ENCODE peak calls at places on chromosomes 6 and 20, in six cellular contexts. One of them, this sample, is unnamed.

GRCh38 chr20:18916886-18917785 is 103.6 kb downstream of the SCP2D1 start:
- DNase-seq in WTC11: no peak
- DNase-seq in HepG2: no peak
- DNase-seq in HCT116: no peak
- DNase-seq in K562: no peak
- DNase-seq in H1: no peak
- DNase-seq in this sample: no peak

GRCh38 chr6:45436544-45437440 is 59.1 kb upstream of the SUPT3H start:
- DNase-seq in HepG2: no peak
- DNase-seq in K562: peak
- DNase-seq in H1: no peak
- DNase-seq in HCT116: no peak
- DNase-seq in WTC11: no peak
- DNase-seq in this sample: peak

GRCh38 chr20:2276015-2276414 is 19.8 kb upstream of the TGM3 start:
- DNase-seq in HCT116: no peak
- DNase-seq in WTC11: no peak
- DNase-seq in K562: no peak
- DNase-seq in HepG2: peak
- DNase-seq in H1: no peak
- DNase-seq in this sample: no peak

GRCh38 chr6:26006086-26006939 is 43.7 kb downstream of the TRIM38 start:
- DNase-seq in HCT116: no peak
- DNase-seq in WTC11: no peak
- DNase-seq in H1: no peak
- DNase-seq in K562: no peak
- DNase-seq in HepG2: no peak
- DNase-seq in this sample: no peak

GRCh38 chr6:117309613-117310012 is 44.3 kb downstream of the VGLL2 start:
- DNase-seq in HepG2: no peak
- DNase-seq in WTC11: no peak
- DNase-seq in HCT116: no peak
- DNase-seq in K562: no peak
- DNase-seq in H1: no peak
- DNase-seq in this sample: no peak

GRCh38 chr6:165689699-165690098 is 26.7 kb upstream of the PDE10A start:
- DNase-seq in H1: no peak
- DNase-seq in K562: no peak
- DNase-seq in HepG2: no peak
- DNase-seq in WTC11: no peak
- DNase-seq in HCT116: no peak
- DNase-seq in this sample: no peak

GRCh38 chr20:58891076-58891685 is 38.7 kb downstream of the GNAS start:
- DNase-seq in HCT116: no peak
- DNase-seq in K562: peak
- DNase-seq in HepG2: no peak
- DNase-seq in H1: no peak
- DNase-seq in WTC11: peak
- DNase-seq in this sample: no peak

GRCh38 chr6:29708432-29709177 is 14.6 kb upstream of the HLA-F start:
- DNase-seq in K562: no peak
- DNase-seq in HCT116: no peak
- DNase-seq in H1: no peak
- DNase-seq in WTC11: no peak
- DNase-seq in HepG2: no peak
- DNase-seq in this sample: peak

GRCh38 chr6:13412211-13412610 is 75.2 kb downstream of the GFOD1 start:
- DNase-seq in WTC11: no peak
- DNase-seq in HCT116: no peak
- DNase-seq in H1: no peak
- DNase-seq in HepG2: no peak
- DNase-seq in K562: no peak
- DNase-seq in this sample: no peak

GRCh38 chr6:968791-969190 is 275.9 kb upstream of the EXOC2 start:
- DNase-seq in HepG2: no peak
- DNase-seq in WTC11: no peak
- DNase-seq in K562: no peak
- DNase-seq in HCT116: no peak
- DNase-seq in H1: no peak
- DNase-seq in this sample: no peak

GRCh38 chr6:111258615-111259088 is 171.3 kb downstream of the SLC16A10 start:
- DNase-seq in HCT116: no peak
- DNase-seq in HepG2: no peak
- DNase-seq in WTC11: no peak
- DNase-seq in K562: no peak
- DNase-seq in H1: no peak
- DNase-seq in this sample: no peak

GRCh38 chr6:7311920-7312615 is 931 bp downstream of the SSR1 start:
- DNase-seq in HepG2: peak
- DNase-seq in HCT116: no peak
- DNase-seq in K562: no peak
- DNase-seq in H1: no peak
- DNase-seq in WTC11: no peak
- DNase-seq in this sample: no peak

GRCh38 chr6:169996652-169997051 is 245.2 kb downstream of the ERMARD start:
- DNase-seq in H1: no peak
- DNase-seq in HCT116: peak
- DNase-seq in WTC11: no peak
- DNase-seq in K562: no peak
- DNase-seq in HepG2: no peak
- DNase-seq in this sample: no peak

GRCh38 chr6:109978174-109979032 is at the start of gene GPR6:
- DNase-seq in H1: no peak
- DNase-seq in HepG2: peak
- DNase-seq in K562: peak
- DNase-seq in WTC11: peak
- DNase-seq in HCT116: no peak
- DNase-seq in this sample: no peak

GRCh38 chr20:2692036-2692885 is at the start of gene EBF4:
- DNase-seq in K562: peak
- DNase-seq in WTC11: peak
- DNase-seq in HepG2: no peak
- DNase-seq in H1: no peak
- DNase-seq in HCT116: no peak
- DNase-seq in this sample: no peak

GRCh38 chr6:153595903-153596302 is 443.1 kb upstream of the OPRM1 start:
- DNase-seq in H1: no peak
- DNase-seq in HCT116: no peak
- DNase-seq in HepG2: no peak
- DNase-seq in WTC11: no peak
- DNase-seq in K562: no peak
- DNase-seq in this sample: no peak

GRCh38 chr6:20875369-20875963 is 341.2 kb downstream of the CDKAL1 start:
- DNase-seq in WTC11: no peak
- DNase-seq in HCT116: no peak
- DNase-seq in K562: no peak
- DNase-seq in HepG2: peak
- DNase-seq in H1: no peak
- DNase-seq in this sample: no peak

GRCh38 chr6:23174781-23175361 is 605.5 kb downstream of the HDGFL1 start:
- DNase-seq in WTC11: no peak
- DNase-seq in K562: no peak
- DNase-seq in HepG2: no peak
- DNase-seq in H1: no peak
- DNase-seq in HCT116: peak
- DNase-seq in this sample: no peak

GRCh38 chr20:47727170-47727880 is 58.0 kb downstream of the SULF2 start:
- DNase-seq in WTC11: no peak
- DNase-seq in HCT116: no peak
- DNase-seq in H1: no peak
- DNase-seq in HepG2: no peak
- DNase-seq in K562: no peak
- DNase-seq in this sample: peak

GRCh38 chr6:151974061-151974617 is 166.7 kb downstream of the ESR1 start:
- DNase-seq in H1: no peak
- DNase-seq in HepG2: no peak
- DNase-seq in K562: no peak
- DNase-seq in WTC11: no peak
- DNase-seq in HCT116: no peak
- DNase-seq in this sample: no peak

GRCh38 chr6:143395699-143396098 is 54.8 kb downstream of the ADAT2 start:
- DNase-seq in HepG2: no peak
- DNase-seq in HCT116: no peak
- DNase-seq in K562: no peak
- DNase-seq in WTC11: no peak
- DNase-seq in H1: no peak
- DNase-seq in this sample: no peak

GRCh38 chr6:117317261-117317660 is 51.9 kb downstream of the VGLL2 start:
- DNase-seq in HepG2: peak
- DNase-seq in HCT116: peak
- DNase-seq in K562: peak
- DNase-seq in H1: no peak
- DNase-seq in WTC11: no peak
- DNase-seq in this sample: no peak

GRCh38 chr6:26534681-26535465 is 3.3 kb upstream of the HMGN4 start:
- DNase-seq in K562: no peak
- DNase-seq in HepG2: peak
- DNase-seq in HCT116: no peak
- DNase-seq in H1: no peak
- DNase-seq in WTC11: no peak
- DNase-seq in this sample: no peak

GRCh38 chr6:84263557-84263956 is 36.1 kb upstream of the CEP162 start:
- DNase-seq in K562: no peak
- DNase-seq in HepG2: peak
- DNase-seq in H1: no peak
- DNase-seq in WTC11: no peak
- DNase-seq in HCT116: no peak
- DNase-seq in this sample: no peak

GRCh38 chr6:6003334-6004146 is 3.2 kb downstream of the NRN1 start:
- DNase-seq in WTC11: peak
- DNase-seq in K562: no peak
- DNase-seq in HCT116: no peak
- DNase-seq in H1: no peak
- DNase-seq in HepG2: no peak
- DNase-seq in this sample: no peak

GRCh38 chr6:160089534-160089897 is 32.1 kb upstream of the SLC22A1 start:
- DNase-seq in K562: no peak
- DNase-seq in HCT116: no peak
- DNase-seq in WTC11: no peak
- DNase-seq in HepG2: no peak
- DNase-seq in H1: no peak
- DNase-seq in this sample: no peak

GRCh38 chr6:160088774-160089533 is 32.7 kb upstream of the SLC22A1 start:
- DNase-seq in HCT116: no peak
- DNase-seq in HepG2: no peak
- DNase-seq in H1: no peak
- DNase-seq in WTC11: no peak
- DNase-seq in K562: no peak
- DNase-seq in this sample: no peak

GRCh38 chr6:160093946-160094345 is 27.7 kb upstream of the SLC22A1 start:
- DNase-seq in HCT116: no peak
- DNase-seq in WTC11: no peak
- DNase-seq in HepG2: no peak
- DNase-seq in K562: no peak
- DNase-seq in H1: no peak
- DNase-seq in this sample: no peak

GRCh38 chr6:160093061-160093460 is 28.6 kb upstream of the SLC22A1 start:
- DNase-seq in HCT116: no peak
- DNase-seq in HepG2: no peak
- DNase-seq in K562: no peak
- DNase-seq in H1: no peak
- DNase-seq in WTC11: no peak
- DNase-seq in this sample: no peak

DNA sequence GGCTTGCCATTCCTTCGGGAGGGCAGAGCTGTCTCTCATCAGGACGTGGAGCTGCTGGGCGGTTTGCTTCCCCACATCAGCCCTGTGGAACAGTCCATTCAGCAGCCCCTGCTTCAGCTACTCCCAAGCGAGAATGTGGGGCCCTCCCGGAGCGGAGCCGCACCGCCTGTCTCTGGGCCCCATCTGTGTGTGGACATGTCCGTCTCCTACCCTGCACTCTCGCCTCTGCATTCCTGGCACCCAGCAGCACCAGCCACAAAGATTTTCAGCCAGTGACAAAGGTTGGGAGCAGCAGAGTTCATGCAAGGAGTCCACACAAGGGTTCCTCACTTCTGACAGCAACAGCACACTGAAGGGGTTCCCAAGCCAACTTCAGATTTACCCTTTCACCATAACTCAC is 29.0 kb upstream of the SLC22A1 start:
- DNase-seq in K562: no peak
- DNase-seq in WTC11: no peak
- DNase-seq in HCT116: no peak
- DNase-seq in H1: no peak
- DNase-seq in HepG2: no peak
- DNase-seq in this sample: no peak
- TF ChIP-seq ATF3 in K562: no peak
- TF ChIP-seq ATF3 in WTC11: no peak
- TF ChIP-seq ATF3 in HCT116: no peak
- TF ChIP-seq ATF3 in H1: no peak
- TF ChIP-seq ATF3 in HepG2: no peak
- TF ChIP-seq ATF3 in this sample: no peak

DNA sequence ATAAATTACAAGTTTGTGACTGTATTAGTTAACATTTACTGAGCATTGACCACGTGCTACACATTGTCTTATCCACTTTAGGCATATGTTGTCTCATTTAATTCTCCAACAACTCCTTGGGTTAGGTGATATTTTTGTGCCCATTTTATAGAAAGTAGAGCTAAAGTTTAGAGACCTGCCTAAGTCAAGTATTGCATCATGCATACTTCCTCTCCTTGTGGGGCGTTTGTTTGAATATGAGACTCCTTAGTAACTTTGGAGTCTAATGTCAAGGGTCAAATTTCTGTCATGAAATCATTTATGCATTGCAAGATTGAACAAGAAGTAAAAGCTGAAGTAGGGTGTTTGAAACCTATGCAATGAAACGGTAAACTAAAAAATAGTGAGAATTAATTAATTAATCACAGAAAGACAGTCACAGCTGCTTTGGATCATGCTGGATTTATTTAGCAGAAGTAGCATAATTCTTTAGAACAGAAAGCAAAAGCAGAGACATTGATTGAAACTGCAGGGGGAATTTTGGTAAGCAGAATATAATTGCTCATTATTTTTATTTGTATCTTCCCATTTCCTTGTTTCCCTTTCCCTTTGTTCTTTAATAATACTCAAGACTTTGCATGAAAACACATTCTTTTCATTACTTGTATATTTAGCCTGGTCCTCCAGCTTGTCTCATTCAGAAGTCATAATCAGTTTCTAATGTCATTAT is 1374.4 kb upstream of the GJE1 start:
- DNase-seq in WTC11: no peak
- DNase-seq in HCT116: no peak
- DNase-seq in K562: no peak
- DNase-seq in HepG2: no peak
- DNase-seq in H1: no peak
- DNase-seq in this sample: no peak
- TF ChIP-seq ATF3 in WTC11: no peak
- TF ChIP-seq ATF3 in HCT116: no peak
- TF ChIP-seq ATF3 in K562: peak
- TF ChIP-seq ATF3 in HepG2: no peak
- TF ChIP-seq ATF3 in H1: no peak
- TF ChIP-seq ATF3 in this sample: no peak

GRCh38 chr20:8661229-8662023 is 407.5 kb upstream of the PLCB4 start:
- DNase-seq in HCT116: no peak
- DNase-seq in HepG2: no peak
- DNase-seq in WTC11: no peak
- DNase-seq in K562: no peak
- DNase-seq in H1: no peak
- DNase-seq in this sample: no peak
- TF ChIP-seq ATF3 in HCT116: no peak
- TF ChIP-seq ATF3 in HepG2: no peak
- TF ChIP-seq ATF3 in WTC11: no peak
- TF ChIP-seq ATF3 in K562: no peak
- TF ChIP-seq ATF3 in H1: no peak
- TF ChIP-seq ATF3 in this sample: no peak

GRCh38 chr6:19332806-19333460 is 504.2 kb upstream of the ID4 start:
- DNase-seq in WTC11: no peak
- DNase-seq in HepG2: no peak
- DNase-seq in K562: no peak
- DNase-seq in HCT116: no peak
- DNase-seq in H1: no peak
- DNase-seq in this sample: no peak
- TF ChIP-seq ATF3 in WTC11: no peak
- TF ChIP-seq ATF3 in HepG2: no peak
- TF ChIP-seq ATF3 in K562: no peak
- TF ChIP-seq ATF3 in HCT116: no peak
- TF ChIP-seq ATF3 in H1: no peak
- TF ChIP-seq ATF3 in this sample: no peak

This sample was measured in GM12878.